ENCODE peak calls at places on chromosomes 16 and 17, in six cellular contexts. O, Z, R, E, J and F are unnamed samples.

GRCh38 chr16:88759245-88759975 is 25.6 kb downstream of the PIEZO1 start:
- DNase-seq in O (no peak), E (no peak), J (no peak), R (peak; percentile 55), Z (peak; percentile 40), F (peak; percentile 62)

GRCh38 chr16:83826146-83826913 is 18.6 kb downstream of the HSBP1 start:
- DNase-seq in Z (peak; percentile 65), O (peak; percentile 73), J (peak; percentile 84), R (peak; percentile 77), E (peak; percentile 74), F (peak; percentile 75)

GRCh38 chr17:29140631-29141483 is 39.3 kb downstream of the MYO18A start:
- DNase-seq in E (peak; percentile 66), O (no peak), R (peak; percentile 27), Z (peak; percentile 66), J (no peak), F (peak; percentile 62)

GRCh38 chr17:76166906-76167305 is 25.9 kb upstream of the FOXJ1 start:
- DNase-seq in O (peak; percentile 24), J (no peak), R (no peak), E (no peak), Z (no peak), F (no peak)

GRCh38 chr16:55323637-55324490 is at the start of gene IRX6:
- DNase-seq in Z (no peak), R (no peak), E (peak; percentile 62), O (no peak), J (peak; percentile 78), F (no peak)

GRCh38 chr17:78980624-78980972 is 875 bp upstream of the LGALS3BP start:
- DNase-seq in J (no peak), Z (no peak), E (no peak), R (no peak), O (no peak), F (no peak)

GRCh38 chr16:19840524-19841110 is 44.0 kb downstream of the GPRC5B start:
- DNase-seq in J (peak; percentile 30), R (no peak), Z (no peak), E (peak; percentile 98), O (no peak), F (no peak)

GRCh38 chr16:3950343-3951193 is 70.1 kb upstream of the CREBBP start:
- DNase-seq in E (peak; percentile 61), R (no peak), Z (no peak), J (peak; percentile 84), O (no peak), F (no peak)

GRCh38 chr17:40038882-40039513 is 15.2 kb downstream of the MED24 start:
- DNase-seq in J (peak; percentile 79), Z (no peak), O (no peak), R (no peak), E (no peak), F (no peak)

GRCh38 chr16:83660282-83660681 is 147.5 kb upstream of the HSBP1 start:
- DNase-seq in R (no peak), J (no peak), Z (no peak), O (no peak), E (no peak), F (no peak)

GRCh38 chr16:70688266-70688742 is 2.5 kb upstream of the MTSS2 start:
- DNase-seq in R (no peak), O (peak; percentile 91), J (peak; percentile 73), E (peak; percentile 32), Z (no peak), F (no peak)

GRCh38 chr16:50862818-50863672 is 121.2 kb downstream of the CYLD start:
- DNase-seq in O (peak; percentile 74), J (no peak), R (no peak), E (no peak), Z (no peak), F (no peak)

GRCh38 chr17:17021194-17021863 is 20.9 kb upstream of the MPRIP start:
- DNase-seq in Z (no peak), R (no peak), J (peak; percentile 50), O (peak; percentile 63), E (no peak), F (no peak)

GRCh38 chr16:626787-627457 is 3.9 kb upstream of the WFIKKN1 start:
- DNase-seq in Z (no peak), O (no peak), J (peak; percentile 74), R (no peak), E (no peak), F (no peak)

GRCh38 chr17:65952586-65952985 is 239.3 kb downstream of the CEP112 start:
- DNase-seq in J (no peak), E (no peak), Z (no peak), R (no peak), O (no peak), F (no peak)

GRCh38 chr17:34357398-34357797 is 1.1 kb downstream of the CCL13 start:
- DNase-seq in R (no peak), E (no peak), J (no peak), Z (no peak), O (no peak), F (no peak)

GRCh38 chr17:16282522-16282921 is 65.5 kb downstream of the PIGL start:
- DNase-seq in O (no peak), R (no peak), J (no peak), E (no peak), Z (no peak), F (no peak)

GRCh38 chr16:84947996-84948854 is 63.1 kb downstream of the ZDHHC7 start:
- DNase-seq in E (no peak), J (no peak), O (no peak), R (no peak), Z (no peak), F (no peak)

GRCh38 chr17:57875109-57876022 is 25.5 kb upstream of the MRPS23 start:
- DNase-seq in J (peak; percentile 87), E (peak; percentile 81), Z (no peak), R (no peak), O (peak; percentile 86), F (no peak)

GRCh38 chr17:38605852-38606645 is at the start of gene SRCIN1:
- DNase-seq in Z (peak; percentile 30), O (no peak), J (peak; percentile 70), E (peak; percentile 80), R (peak; percentile 48), F (no peak)

GRCh38 chr17:55274371-55275255 is 9.9 kb downstream of the HLF start:
- DNase-seq in Z (no peak), J (no peak), R (no peak), O (no peak), E (no peak), F (no peak)

GRCh38 chr16:19094542-19095365 is 19.0 kb upstream of the ITPRIPL2 start:
- DNase-seq in J (no peak), E (peak; percentile 14), Z (no peak), R (no peak), O (no peak), F (no peak)

GRCh38 chr17:51365090-51365489 is 104.7 kb downstream of the UTP18 start:
- DNase-seq in O (no peak), J (no peak), E (no peak), Z (peak; percentile 22), R (no peak), F (no peak)

GRCh38 chr17:10757658-10758057 is 27.8 kb upstream of the TMEM220 start:
- DNase-seq in J (no peak), E (no peak), Z (no peak), O (no peak), R (no peak), F (no peak)

GRCh38 chr17:65572581-65573282 is 11.3 kb upstream of the AXIN2 start:
- DNase-seq in O (no peak), Z (no peak), J (no peak), E (no peak), R (no peak), F (no peak)

GRCh38 chr17:42414782-42415409 is 8.2 kb downstream of the CAVIN1 start:
- DNase-seq in E (no peak), Z (peak; percentile 66), J (no peak), R (peak; percentile 48), O (no peak), F (no peak)

GRCh38 chr17:42065201-42065600 is 14.8 kb upstream of the C17orf113 start:
- DNase-seq in Z (peak; percentile 30), J (no peak), E (no peak), R (no peak), O (no peak), F (no peak)